ENCODE peak calls at places on chromosomes 6 and 20, in six cellular contexts. H is left lung, M is aorta, R is hepatocyte, F is fibroblast of lung, K is GDM1. O is an unnamed sample.

GRCh38 chr6:33384581-33385020 is 7.0 kb upstream of the KIFC1 start:
- DNase-seq in H (no peak), M (no peak), R (peak), F (peak), K (no peak), O (peak)

GRCh38 chr6:108746841-108747575 is 101.2 kb upstream of the ARMC2 start:
- DNase-seq in H (no peak), M (no peak), R (no peak), F (no peak), K (no peak), O (peak)

GRCh38 chr6:128572286-128572685 is 51.9 kb upstream of the PTPRK start:
- DNase-seq in H (no peak), M (no peak), R (no peak), F (no peak), K (no peak), O (no peak)

GRCh38 chr6:125986956-125987617 is 747 bp downstream of the TRMT11 start:
- DNase-seq in H (no peak), M (no peak), R (peak), F (peak), K (no peak), O (peak)

GRCh38 chr6:144725731-144726522 is 440.8 kb downstream of the UTRN start:
- DNase-seq in H (no peak), M (no peak), R (no peak), F (peak), K (no peak), O (no peak)

GRCh38 chr6:167898673-167899311 is 72.1 kb downstream of the AFDN start:
- DNase-seq in H (no peak), M (no peak), R (peak), F (peak), K (no peak), O (peak)

GRCh38 chr6:43301081-43301870 is 3.2 kb downstream of the SLC22A7 start:
- DNase-seq in H (no peak), M (no peak), R (no peak), F (no peak), K (no peak), O (no peak)

GRCh38 chr6:159282351-159282750 is 113.2 kb downstream of the FNDC1 start:
- DNase-seq in H (no peak), M (no peak), R (no peak), F (no peak), K (no peak), O (no peak)

GRCh38 chr6:156933201-156934053 is 156.2 kb downstream of the ARID1B start:
- DNase-seq in H (no peak), M (no peak), R (peak), F (no peak), K (no peak), O (no peak)

GRCh38 chr20:51456511-51457280 is 85.8 kb downstream of the NFATC2 start:
- DNase-seq in H (peak), M (peak), R (peak), F (peak), K (no peak), O (peak)

GRCh38 chr6:4295058-4295788 is 159.8 kb upstream of the ECI2 start:
- DNase-seq in H (no peak), M (no peak), R (no peak), F (no peak), K (no peak), O (no peak)

GRCh38 chr6:143110572-143110971 is 49.9 kb downstream of the AIG1 start:
- DNase-seq in H (no peak), M (no peak), R (no peak), F (peak), K (no peak), O (peak)

GRCh38 chr6:11132191-11132590 is 20.7 kb upstream of the ERVFRD-1 start:
- DNase-seq in H (no peak), M (no peak), R (no peak), F (no peak), K (no peak), O (peak)

GRCh38 chr6:169829786-169830185 is 78.4 kb downstream of the ERMARD start:
- DNase-seq in H (peak), M (no peak), R (no peak), F (no peak), K (no peak), O (no peak)

GRCh38 chr6:33737267-33738026 is 9.3 kb downstream of the IP6K3 start:
- DNase-seq in H (peak), M (no peak), R (no peak), F (no peak), K (no peak), O (no peak)

GRCh38 chr20:5990946-5991345 is 40.5 kb downstream of the MCM8 start:
- DNase-seq in H (no peak), M (no peak), R (no peak), F (no peak), K (no peak), O (peak)

GRCh38 chr20:64214952-64215351 is 40.6 kb upstream of the PCMTD2 start:
- DNase-seq in H (no peak), M (no peak), R (no peak), F (no peak), K (no peak), O (no peak)

GRCh38 chr20:53757472-53757913 is 163.9 kb upstream of the ZNF217 start:
- DNase-seq in H (no peak), M (no peak), R (no peak), F (no peak), K (no peak), O (no peak)

GRCh38 chr6:148649454-148649963 is 97.3 kb upstream of the UST start:
- DNase-seq in H (no peak), M (no peak), R (no peak), F (no peak), K (no peak), O (no peak)

GRCh38 chr6:30311669-30312068 is 15.1 kb upstream of the TRIM39 start:
- DNase-seq in H (no peak), M (no peak), R (no peak), F (no peak), K (no peak), O (peak)

GRCh38 chr6:126016591-126016990 is 30.3 kb downstream of the TRMT11 start:
- DNase-seq in H (no peak), M (no peak), R (no peak), F (no peak), K (no peak), O (no peak)

GRCh38 chr6:37083243-37084138 is 78.0 kb downstream of the FGD2 start:
- DNase-seq in H (peak), M (peak), R (peak), F (peak), K (peak), O (peak)

GRCh38 chr6:101392561-101393230 is 812 bp upstream of the GRIK2 start:
- DNase-seq in H (peak), M (no peak), R (no peak), F (no peak), K (no peak), O (no peak)

GRCh38 chr20:64037498-64038213 is 1.7 kb downstream of the C20orf204 start:
- DNase-seq in H (no peak), M (no peak), R (no peak), F (no peak), K (no peak), O (no peak)

GRCh38 chr6:156686429-156686939 is 90.7 kb upstream of the ARID1B start:
- DNase-seq in H (no peak), M (no peak), R (peak), F (peak), K (no peak), O (peak)

GRCh38 chr6:56484669-56485068 is 158.0 kb downstream of the DST start:
- DNase-seq in H (no peak), M (no peak), R (no peak), F (peak), K (no peak), O (peak)

GRCh38 chr6:4645713-4646356 is 130.4 kb upstream of the CDYL start:
- DNase-seq in H (no peak), M (no peak), R (peak), F (no peak), K (no peak), O (no peak)

GRCh38 chr6:118886641-118887040 is 7.3 kb upstream of the ASF1A start:
- DNase-seq in H (no peak), M (no peak), R (no peak), F (no peak), K (no peak), O (no peak)

GRCh38 chr6:34190504-34191122 is 44.7 kb upstream of the GRM4 start:
- DNase-seq in H (no peak), M (no peak), R (no peak), F (no peak), K (no peak), O (no peak)

GRCh38 chr6:17367868-17368267 is 25.5 kb upstream of the CAP2 start:
- DNase-seq in H (no peak), M (no peak), R (no peak), F (no peak), K (no peak), O (no peak)

O was measured in fibroblast of villous mesenchyme.